ENCODE peak calls at places on chromosomes 4 and X, in nine cellular contexts. N is mucosa of descending colon, O is mesothelial cell of epicardium, L is IMR-90, A is cardiac fibroblast, U is sigmoid colon, R is AG04450, C is lower lobe of right lung, F is lower leg skin. J is an unnamed sample.

GRCh38 chr4:156999175-156999517 is 27.5 kb upstream of the PDGFC start:
- DNase-seq in N (peak; percentile 43), C (no peak), F (no peak), U (no peak), R (peak; percentile 94), L (peak; percentile 97), A (peak; percentile 100), O (peak; percentile 67), J (no peak)

GRCh38 chr4:151324449-151325319 is 721 bp downstream of the SH3D19 start:
- DNase-seq in N (peak; percentile 90), O (peak; percentile 53), L (peak; percentile 47), R (no peak), A (peak; percentile 67), U (peak; percentile 77), F (no peak), C (peak; percentile 50), J (no peak)

GRCh38 chrX:40094900-40095587 is 2.7 kb downstream of the BCOR start:
- DNase-seq in R (no peak), F (no peak), A (peak; percentile 22), L (no peak), N (no peak), U (no peak), C (no peak), O (no peak), J (no peak)

GRCh38 chr4:81164623-81165416 is 50.2 kb downstream of the PRKG2 start:
- DNase-seq in C (no peak), N (peak; percentile 33), R (peak; percentile 8), A (peak; percentile 81), U (no peak), L (peak; percentile 83), F (no peak), O (no peak), J (no peak)

GRCh38 chrX:106588801-106589200 is 23.0 kb upstream of the RADX start:
- DNase-seq in C (no peak), O (no peak), N (no peak), U (no peak), L (no peak), F (no peak), R (no peak), A (no peak), J (no peak)

GRCh38 chrX:134460005-134460860 is at the start of gene HPRT1:
- DNase-seq in F (peak; percentile 93), R (peak; percentile 13), O (peak; percentile 78), C (peak; percentile 90), N (peak; percentile 85), L (peak; percentile 66), A (peak; percentile 67), U (peak; percentile 87), J (peak; percentile 74)

GRCh38 chrX:70219938-70220764 is 14.3 kb upstream of the AWAT1 start:
- DNase-seq in A (peak; percentile 22), O (no peak), N (peak; percentile 47), U (no peak), L (peak; percentile 1), R (no peak), C (no peak), F (no peak), J (no peak)

GRCh38 chr4:44652002-44652401 is 577 bp upstream of the YIPF7 start:
- DNase-seq in O (no peak), R (no peak), F (no peak), N (no peak), A (no peak), L (no peak), C (no peak), U (no peak), J (no peak)

GRCh38 chr4:74283614-74284013 is 24.7 kb upstream of the EPGN start:
- DNase-seq in O (no peak), N (no peak), A (peak; percentile 57), C (no peak), L (peak; percentile 51), F (no peak), R (no peak), U (no peak), J (no peak)

GRCh38 chr4:123952530-123953274 is 556.1 kb downstream of the SPRY1 start:
- DNase-seq in A (peak; percentile 76), R (no peak), F (no peak), O (no peak), N (no peak), L (peak; percentile 47), C (no peak), U (no peak), J (no peak)

GRCh38 chr4:182711211-182711610 is 206.0 kb downstream of the DCTD start:
- DNase-seq in O (no peak), N (no peak), F (no peak), R (no peak), U (no peak), L (peak; percentile 25), A (no peak), C (no peak), J (no peak)

GRCh38 chrX:23902419-23902818 is 5.3 kb downstream of the APOO start:
- DNase-seq in N (no peak), A (peak; percentile 77), F (no peak), L (peak; percentile 73), C (no peak), O (no peak), R (no peak), U (no peak), J (no peak)
- TF ChIP-seq CTCF in N (no peak), A (peak; percentile 24), F (no peak), L (peak; percentile 66), C (peak; percentile 38), O (peak; percentile 76), R (peak; percentile 51), U (peak; percentile 30), J (peak; percentile 68)

DNA sequence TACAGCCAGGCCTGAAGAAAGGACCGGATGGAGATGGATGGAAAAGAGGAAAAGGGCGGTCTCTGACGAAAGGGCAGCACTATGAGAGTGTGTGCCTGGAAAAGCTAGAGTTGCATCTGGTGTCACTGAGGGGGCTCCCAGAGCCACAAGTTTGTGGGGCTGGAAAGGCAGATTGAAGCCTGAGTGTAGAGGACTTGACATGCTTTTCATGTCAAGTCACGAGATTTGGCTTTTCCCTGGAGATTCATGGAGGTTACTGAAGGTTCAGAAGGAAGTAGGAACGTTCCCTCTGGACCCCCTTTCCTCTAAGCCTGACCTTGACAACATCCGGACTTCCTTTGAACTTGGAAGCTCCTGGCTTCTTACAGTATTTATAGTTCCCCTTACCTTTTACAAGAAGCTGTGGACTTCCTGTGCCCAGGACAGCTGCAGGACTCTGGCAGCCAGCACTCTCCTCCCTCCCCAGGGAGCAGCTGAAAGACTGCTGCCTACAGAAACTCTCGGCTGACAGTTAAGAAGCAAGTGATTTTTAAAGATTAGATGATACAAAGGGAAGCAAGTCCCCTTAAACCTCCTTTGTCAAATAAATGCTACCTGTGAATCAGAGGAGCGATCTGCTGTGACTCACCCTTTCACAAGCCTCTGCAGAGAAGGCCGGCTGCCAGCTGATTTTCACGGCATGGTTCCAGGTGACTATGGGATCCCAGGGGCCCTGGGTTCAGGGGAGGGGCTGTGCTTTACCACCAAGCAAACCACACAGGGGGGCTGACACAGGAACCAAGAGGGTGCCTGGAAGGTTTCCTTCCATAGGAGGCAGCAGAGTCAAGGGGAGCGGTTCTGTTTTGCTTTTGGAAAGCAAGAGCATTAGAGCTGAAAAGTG is 72.9 kb upstream of the STIM2 start:
- DNase-seq in R (no peak), C (no peak), L (peak; percentile 76), N (peak; percentile 44), U (no peak), A (peak; percentile 84), O (no peak), F (no peak), J (no peak)
- TF ChIP-seq CTCF in R (peak; percentile 46), C (peak; percentile 41), L (no peak), N (no peak), U (no peak), A (peak; percentile 66), O (no peak), F (no peak), J (peak; percentile 27)

DNA sequence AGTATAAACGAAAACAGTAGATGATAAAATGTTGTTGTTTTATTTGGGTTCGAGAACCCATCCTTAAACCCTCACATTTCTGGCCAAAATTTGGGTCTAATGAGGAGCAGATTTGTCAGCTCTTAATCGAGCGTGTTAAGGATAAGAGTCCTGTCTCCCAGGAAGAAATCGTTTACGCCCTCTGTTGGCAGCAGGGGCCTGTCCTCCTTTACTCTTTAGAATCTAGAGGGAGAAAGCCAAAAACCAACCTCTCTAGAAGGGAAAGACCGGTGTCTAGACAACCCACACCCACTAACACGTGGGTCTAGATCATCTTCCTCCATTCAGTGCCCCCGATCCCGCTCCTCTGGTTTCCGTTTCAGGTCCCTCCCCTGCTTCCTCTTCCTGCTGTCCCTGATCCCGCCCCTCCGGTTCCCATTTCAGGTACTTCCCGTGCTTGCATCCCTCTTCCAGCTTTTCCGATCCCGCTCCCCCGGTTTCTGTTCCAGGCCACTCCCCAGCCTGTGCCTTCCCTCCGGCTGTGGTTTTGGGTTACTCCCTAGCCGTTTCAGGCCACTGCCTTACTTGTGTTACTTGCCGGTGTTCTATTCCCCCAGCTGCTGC is 339.1 kb downstream of the PAPSS1 start:
- DNase-seq in A (no peak), R (no peak), O (no peak), L (no peak), F (no peak), U (no peak), C (no peak), N (no peak), J (no peak)
- TF ChIP-seq CTCF in A (no peak), R (no peak), O (no peak), L (no peak), F (no peak), U (no peak), C (no peak), N (no peak), J (no peak)

GRCh38 chrX:148380107-148380506 is 120.3 kb upstream of the AFF2 start:
- DNase-seq in U (no peak), N (no peak), C (no peak), F (no peak), A (no peak), R (no peak), O (no peak), L (no peak), J (no peak)
- TF ChIP-seq CTCF in U (no peak), N (no peak), C (no peak), F (no peak), A (no peak), R (no peak), O (no peak), L (no peak), J (no peak)

GRCh38 chr4:38870098-38870850 is 2.7 kb downstream of the FAM114A1 start:
- DNase-seq in O (no peak), U (peak; percentile 76), R (no peak), C (no peak), N (no peak), F (no peak), A (no peak), L (peak; percentile 30), J (no peak)

GRCh38 chr4:38876636-38877035 is 9.0 kb downstream of the FAM114A1 start:
- DNase-seq in F (no peak), A (no peak), N (no peak), C (no peak), L (no peak), R (no peak), O (no peak), U (no peak), J (no peak)

GRCh38 chr4:38871593-38871992 is 4.0 kb downstream of the FAM114A1 start:
- DNase-seq in U (no peak), R (no peak), N (no peak), L (peak; percentile 28), F (no peak), A (no peak), O (no peak), C (no peak), J (no peak)

GRCh38 chr4:38872620-38873019 is 5.0 kb downstream of the FAM114A1 start:
- DNase-seq in L (peak; percentile 77), R (no peak), N (peak; percentile 52), A (peak; percentile 85), U (no peak), O (no peak), F (no peak), C (no peak), J (no peak)

GRCh38 chr4:38873290-38873949 is 5.8 kb downstream of the FAM114A1 start:
- DNase-seq in O (no peak), N (no peak), F (no peak), C (no peak), U (no peak), A (no peak), R (no peak), L (no peak), J (no peak)
- TF ChIP-seq CTCF in O (no peak), N (no peak), F (no peak), C (no peak), U (no peak), A (no peak), R (no peak), L (peak; percentile 4), J (no peak)